ENCODE peak calls at places on chromosomes 1 and 21, in six cellular contexts. M, A, Z, N, K and P are unnamed samples. For H3K4me1, the result is how much of the 10 kb centered on the place peaks cover.

GRCh38 chr1:37033355-37034291 is 692 bp downstream of the GRIK3 start:
- DNase-seq in M (no peak), A (no peak), Z (no peak), N (no peak), K (no peak), P (no peak)

GRCh38 chr1:245031041-245031440 is 123.7 kb upstream of the KIF26B start:
- DNase-seq in M (no peak), A (no peak), Z (no peak), N (no peak), K (no peak), P (no peak)

GRCh38 chr1:213273546-213273945 is 222.5 kb downstream of the RPS6KC1 start:
- DNase-seq in M (no peak), A (no peak), Z (no peak), N (no peak), K (no peak), P (no peak)

GRCh38 chr1:3471356-3472087 is 17.1 kb downstream of the ARHGEF16 start:
- DNase-seq in M (no peak), A (no peak), Z (no peak), N (peak), K (peak), P (peak)

GRCh38 chr1:248860007-248860406 is 1.1 kb upstream of the ZNF692 start:
- DNase-seq in M (no peak), A (no peak), Z (no peak), N (no peak), K (no peak), P (no peak)

GRCh38 chr1:237895630-237896029 is 4.9 kb upstream of the ZP4 start:
- DNase-seq in M (no peak), A (no peak), Z (no peak), N (no peak), K (no peak), P (no peak)

GRCh38 chr1:219876798-219877209 is 51.6 kb downstream of the SLC30A10 start:
- DNase-seq in M (no peak), A (no peak), Z (no peak), N (no peak), K (peak), P (no peak)

GRCh38 chr1:68358439-68358838 is 91.3 kb downstream of the RPE65 start:
- DNase-seq in M (no peak), A (no peak), Z (no peak), N (no peak), K (no peak), P (no peak)

GRCh38 chr1:107897428-107898339 is 67.3 kb downstream of the VAV3 start:
- DNase-seq in M (no peak), A (no peak), Z (peak), N (no peak), K (no peak), P (no peak)

GRCh38 chr1:231172411-231172810 is 10.6 kb downstream of the TRIM67 start:
- DNase-seq in M (no peak), A (no peak), Z (no peak), N (no peak), K (no peak), P (no peak)

GRCh38 chr1:227999056-227999930 is 7.5 kb upstream of the WNT3A start:
- DNase-seq in M (no peak), A (peak), Z (peak), N (peak), K (peak), P (peak)

GRCh38 chr21:17610862-17611261 is 1.8 kb downstream of the BTG3 start:
- DNase-seq in M (no peak), A (no peak), Z (peak), N (no peak), K (peak), P (no peak)

GRCh38 chr21:26112127-26112742 is 58.3 kb downstream of the APP start:
- DNase-seq in M (no peak), A (no peak), Z (no peak), N (no peak), K (no peak), P (no peak)

GRCh38 chr1:114468047-114468446 is 43.0 kb downstream of the TRIM33 start:
- DNase-seq in M (no peak), A (no peak), Z (no peak), N (no peak), K (no peak), P (no peak)

GRCh38 chr1:60865146-60865545 is 217.2 kb upstream of the NFIA start:
- DNase-seq in M (no peak), A (no peak), Z (no peak), N (no peak), K (no peak), P (no peak)

GRCh38 chr1:45863117-45863670 is 59.8 kb downstream of the MAST2 start:
- DNase-seq in M (no peak), A (no peak), Z (no peak), N (no peak), K (no peak), P (no peak)

GRCh38 chr1:51252366-51252765 is 16.3 kb downstream of the RNF11 start:
- DNase-seq in M (no peak), A (no peak), Z (no peak), N (no peak), K (no peak), P (no peak)

GRCh38 chr1:178619523-178619922 is 105.5 kb upstream of the RALGPS2 start:
- DNase-seq in M (no peak), A (no peak), Z (peak), N (no peak), K (no peak), P (no peak)

GRCh38 chr1:187244623-187245022 is 415.9 kb downstream of the PLA2G4A start:
- DNase-seq in M (no peak), A (no peak), Z (no peak), N (no peak), K (no peak), P (no peak)

GRCh38 chr1:154884868-154885706 is 15.0 kb upstream of the KCNN3 start:
- DNase-seq in M (no peak), A (no peak), Z (no peak), N (no peak), K (no peak), P (no peak)

GRCh38 chr1:209787551-209787950 is 3.2 kb upstream of the C1orf74 start:
- DNase-seq in M (no peak), A (no peak), Z (peak), N (no peak), K (peak), P (no peak)

GRCh38 chr1:103461171-103462105 is 64.1 kb upstream of the RNPC3 start:
- DNase-seq in M (no peak), A (no peak), Z (no peak), N (no peak), K (peak), P (no peak)

GRCh38 chr1:3858231-3858981 is 1.1 kb downstream of the DFFB start:
- DNase-seq in M (no peak), A (no peak), Z (peak), N (peak), K (no peak), P (no peak)

GRCh38 chr1:87956072-87956471 is 627.4 kb downstream of the LMO4 start:
- DNase-seq in M (peak), A (peak), Z (no peak), N (peak), K (peak), P (no peak)

GRCh38 chr1:173476664-173477285 is 360 bp upstream of the PRDX6 start:
- DNase-seq in M (peak), A (no peak), Z (peak), N (peak), K (peak), P (peak)

GRCh38 chr1:111842411-111842810 is 86.7 kb downstream of the DDX20 start:
- DNase-seq in M (no peak), A (no peak), Z (no peak), N (no peak), K (no peak), P (no peak)

GRCh38 chr21:20253261-20253660 is 744.9 kb upstream of the NCAM2 start:
- DNase-seq in M (no peak), A (no peak), Z (no peak), N (no peak), K (no peak), P (no peak)

GRCh38 chr21:14995695-14996490 is 68.9 kb downstream of the NRIP1 start:
- DNase-seq in M (no peak), A (no peak), Z (no peak), N (no peak), K (peak), P (no peak)

GRCh38 chr1:117654485-117655219 is 48.8 kb downstream of the TENT5C start:
- DNase-seq in M (no peak), A (no peak), Z (no peak), N (no peak), K (no peak), P (no peak)

GRCh38 chr1:244214009-244214967 is 163.2 kb downstream of the ZBTB18 start:
- DNase-seq in M (no peak), A (no peak), Z (peak), N (peak), K (peak), P (no peak)

GRCh38 chr1:236141447-236142357 is 637 bp upstream of the GPR137B start:
- DNase-seq in M (no peak), A (no peak), Z (peak), N (peak), K (peak), P (peak)

GRCh38 chr1:155607708-155608107 is 2.3 kb upstream of the MSTO1 start:
- DNase-seq in M (no peak), A (no peak), Z (no peak), N (no peak), K (peak), P (peak)

GRCh38 chr1:63915121-63915520 is 141.3 kb downstream of the ROR1 start:
- DNase-seq in M (no peak), A (no peak), Z (no peak), N (no peak), K (peak), P (no peak)

GRCh38 chr1:105591681-105592080 is 1464.8 kb upstream of the PRMT6 start:
- DNase-seq in M (no peak), A (no peak), Z (no peak), N (no peak), K (no peak), P (no peak)

GRCh38 chr21:45299864-45300785 is 12.4 kb upstream of the POFUT2 start:
- DNase-seq in M (no peak), A (no peak), Z (no peak), N (no peak), K (no peak), P (no peak)

GRCh38 chr1:26404641-26405040 is 6.0 kb upstream of the LIN28A start:
- DNase-seq in M (no peak), A (peak), Z (no peak), N (no peak), K (peak), P (no peak)

GRCh38 chr1:15989776-15990175 is 13.9 kb upstream of the ZBTB17 start:
- DNase-seq in M (no peak), A (no peak), Z (no peak), N (no peak), K (no peak), P (no peak)

GRCh38 chr21:46667735-46668380 is 32.4 kb downstream of the PRMT2 start:
- DNase-seq in M (no peak), A (no peak), Z (no peak), N (no peak), K (peak), P (peak)

GRCh38 chr1:7962011-7962335 is 462 bp downstream of the PARK7 start:
- DNase-seq in M (no peak), A (no peak), Z (no peak), N (no peak), K (no peak), P (no peak)

DNA sequence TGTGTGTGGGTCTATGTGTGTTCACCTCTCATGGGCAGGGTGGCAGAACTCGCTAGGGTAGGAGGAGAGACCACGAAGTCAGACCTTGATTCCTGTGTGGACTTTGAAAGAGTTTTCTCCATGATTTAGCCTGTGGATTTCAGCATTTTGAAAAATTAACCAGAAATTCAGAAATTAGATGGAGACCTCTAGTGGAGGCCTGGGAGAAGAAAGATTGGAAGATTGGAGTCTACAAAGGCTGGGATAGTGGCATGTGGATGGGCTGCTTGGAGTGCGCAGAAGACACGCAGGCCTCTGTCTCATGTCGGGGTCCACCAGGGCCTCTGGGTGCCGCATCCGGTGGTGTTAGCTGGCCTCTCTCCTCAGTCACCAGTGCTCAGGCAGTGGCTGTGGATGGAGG is 18.9 kb upstream of the IGSF5 start:
- DNase-seq in M (no peak), A (no peak), Z (no peak), N (no peak), K (no peak), P (no peak)
- TF ChIP-seq CTCF in M (peak), A (peak), Z (no peak), N (no peak), K (peak), P (no peak)

DNA sequence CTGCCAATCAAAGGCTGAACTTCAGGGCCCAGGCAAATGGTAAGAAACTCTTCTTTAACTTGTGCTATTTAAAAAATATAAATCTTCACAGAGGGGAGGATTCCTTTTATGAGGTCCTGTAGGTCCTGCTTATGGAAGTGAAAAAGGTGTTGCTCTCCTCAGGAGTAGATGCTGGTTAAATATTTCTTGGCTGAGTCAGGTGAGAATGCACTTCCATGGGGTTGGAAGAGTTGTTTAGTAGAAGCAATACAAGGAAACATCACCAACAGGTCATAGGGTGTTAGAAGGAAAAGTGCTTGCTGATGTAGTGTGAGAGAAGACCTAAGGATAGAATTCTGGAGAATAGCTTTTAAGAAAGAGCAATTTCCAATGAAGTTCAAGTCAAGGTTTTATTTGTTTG is 42.2 kb upstream of the ATP1A1 start:
- DNase-seq in M (no peak), A (no peak), Z (no peak), N (no peak), K (no peak), P (no peak)
- H3K4me1 ChIP-seq in M (under half), A (under half), Z (under half), N (under half), K (under half), P (under half)

GRCh38 chr1:58895082-58895481 is 111.2 kb upstream of the JUN start:
- DNase-seq in M (no peak), A (no peak), Z (no peak), N (peak), K (no peak), P (no peak)

GRCh38 chr1:58891347-58891746 is 107.5 kb upstream of the JUN start:
- DNase-seq in M (no peak), A (no peak), Z (no peak), N (no peak), K (no peak), P (no peak)

GRCh38 chr1:58895559-58896135 is 111.8 kb upstream of the JUN start:
- DNase-seq in M (no peak), A (no peak), Z (no peak), N (no peak), K (no peak), P (no peak)

GRCh38 chr1:58896211-58897183 is 112.7 kb upstream of the JUN start:
- DNase-seq in M (no peak), A (no peak), Z (peak), N (peak), K (no peak), P (no peak)

GRCh38 chr1:58893257-58893869 is 109.5 kb upstream of the JUN start:
- DNase-seq in M (no peak), A (no peak), Z (peak), N (peak), K (no peak), P (no peak)
- TF ChIP-seq CTCF in M (no peak), A (no peak), Z (no peak), N (no peak), K (no peak), P (no peak)

GRCh38 chr1:151545542-151545941 is 5.4 kb downstream of the TUFT1 start:
- DNase-seq in M (no peak), A (no peak), Z (no peak), N (no peak), K (peak), P (no peak)
- H3K4me1 ChIP-seq in M (half or more), A (half or more), Z (under half), N (under half), K (half or more), P (half or more)

GRCh38 chr1:205449750-205450443 is 5.9 kb downstream of the BLACAT1 start:
- DNase-seq in M (peak), A (no peak), Z (peak), N (no peak), K (peak), P (peak)
- TF ChIP-seq CTCF in M (no peak), A (no peak), Z (no peak), N (no peak), K (no peak), P (no peak)

GRCh38 chr1:77010937-77011336 is 143.7 kb downstream of the ST6GALNAC5 start:
- DNase-seq in M (no peak), A (no peak), Z (no peak), N (no peak), K (no peak), P (no peak)
- H3K4me1 ChIP-seq in M (under half), A (under half), Z (under half), N (under half), K (under half), P (under half)

GRCh38 chr1:181089777-181090505 is 1.4 kb downstream of the IER5 start:
- DNase-seq in M (no peak), A (no peak), Z (peak), N (peak), K (no peak), P (peak)
- TF ChIP-seq CTCF in M (no peak), A (no peak), Z (peak), N (no peak), K (no peak), P (no peak)

GRCh38 chr1:56527548-56528302 is 51.6 kb downstream of the PLPP3 start:
- DNase-seq in M (no peak), A (no peak), Z (peak), N (no peak), K (no peak), P (no peak)
- H3K4me1 ChIP-seq in M (under half), A (under half), Z (under half), N (under half), K (under half), P (under half)